ENCODE peak calls at places on chromosomes 16 and 17, in six cellular contexts. One of them, this sample, is unnamed.
A peak's percentile ranks its signal among the peaks of the same experiment; 100 is the strongest.

GRCh38 chr17:40244255-40244654 is 25.2 kb downstream of the WIPF2 start:
- DNase-seq in amniotic stem cell: no peak
- DNase-seq in NCI-H1105 treated with DMSO at 0.1 percent for 48 hours: no peak
- DNase-seq in dorsolateral prefrontal cortex: no peak
- DNase-seq in bronchial epithelial cell: no peak
- DNase-seq in NCI-H774: no peak
- DNase-seq in this sample: no peak

GRCh38 chr16:15610369-15610871 is 32.5 kb downstream of the MARF1 start:
- DNase-seq in dorsolateral prefrontal cortex: no peak
- DNase-seq in amniotic stem cell: no peak
- DNase-seq in NCI-H1105 treated with DMSO at 0.1 percent for 48 hours: no peak
- DNase-seq in bronchial epithelial cell: peak; percentile 7
- DNase-seq in NCI-H774: no peak
- DNase-seq in this sample: no peak

GRCh38 chr16:15494231-15494630 is 59.8 kb downstream of the BMERB1 start:
- DNase-seq in amniotic stem cell: no peak
- DNase-seq in bronchial epithelial cell: no peak
- DNase-seq in NCI-H1105 treated with DMSO at 0.1 percent for 48 hours: no peak
- DNase-seq in NCI-H774: no peak
- DNase-seq in dorsolateral prefrontal cortex: no peak
- DNase-seq in this sample: no peak

GRCh38 chr16:65497571-65497970 is 375.7 kb upstream of the CDH11 start:
- DNase-seq in dorsolateral prefrontal cortex: no peak
- DNase-seq in NCI-H774: no peak
- DNase-seq in amniotic stem cell: no peak
- DNase-seq in bronchial epithelial cell: no peak
- DNase-seq in NCI-H1105 treated with DMSO at 0.1 percent for 48 hours: no peak
- DNase-seq in this sample: no peak

GRCh38 chr16:4918790-4919210 is 18.1 kb downstream of the PPL start:
- DNase-seq in bronchial epithelial cell: peak; percentile 33
- DNase-seq in NCI-H774: no peak
- DNase-seq in NCI-H1105 treated with DMSO at 0.1 percent for 48 hours: no peak
- DNase-seq in dorsolateral prefrontal cortex: no peak
- DNase-seq in amniotic stem cell: no peak
- DNase-seq in this sample: no peak

GRCh38 chr17:58329035-58329807 is 626 bp upstream of the TSPOAP1 start:
- DNase-seq in NCI-H1105 treated with DMSO at 0.1 percent for 48 hours: no peak
- DNase-seq in dorsolateral prefrontal cortex: no peak
- DNase-seq in bronchial epithelial cell: no peak
- DNase-seq in amniotic stem cell: no peak
- DNase-seq in NCI-H774: no peak
- DNase-seq in this sample: peak; percentile 98

GRCh38 chr17:69608808-69609494 is 194.5 kb downstream of the MAP2K6 start:
- DNase-seq in amniotic stem cell: peak; percentile 84
- DNase-seq in NCI-H774: no peak
- DNase-seq in bronchial epithelial cell: peak; percentile 91
- DNase-seq in NCI-H1105 treated with DMSO at 0.1 percent for 48 hours: no peak
- DNase-seq in dorsolateral prefrontal cortex: no peak
- DNase-seq in this sample: no peak

GRCh38 chr17:31497994-31498826 is 106.7 kb downstream of the RAB11FIP4 start:
- DNase-seq in amniotic stem cell: no peak
- DNase-seq in NCI-H774: no peak
- DNase-seq in NCI-H1105 treated with DMSO at 0.1 percent for 48 hours: no peak
- DNase-seq in dorsolateral prefrontal cortex: no peak
- DNase-seq in bronchial epithelial cell: no peak
- DNase-seq in this sample: no peak

GRCh38 chr16:46573008-46573833 is 48.0 kb downstream of the SHCBP1 start:
- DNase-seq in NCI-H1105 treated with DMSO at 0.1 percent for 48 hours: no peak
- DNase-seq in NCI-H774: no peak
- DNase-seq in dorsolateral prefrontal cortex: no peak
- DNase-seq in amniotic stem cell: no peak
- DNase-seq in bronchial epithelial cell: peak; percentile 25
- DNase-seq in this sample: peak; percentile 57

GRCh38 chr17:75843577-75844529 is at the start of gene UNC13D:
- DNase-seq in amniotic stem cell: no peak
- DNase-seq in NCI-H1105 treated with DMSO at 0.1 percent for 48 hours: no peak
- DNase-seq in bronchial epithelial cell: no peak
- DNase-seq in dorsolateral prefrontal cortex: no peak
- DNase-seq in NCI-H774: no peak
- DNase-seq in this sample: peak; percentile 50

GRCh38 chr17:51257150-51258081 is 2.4 kb downstream of the MBTD1 start:
- DNase-seq in dorsolateral prefrontal cortex: no peak
- DNase-seq in amniotic stem cell: no peak
- DNase-seq in bronchial epithelial cell: peak; percentile 17
- DNase-seq in NCI-H774: no peak
- DNase-seq in NCI-H1105 treated with DMSO at 0.1 percent for 48 hours: no peak
- DNase-seq in this sample: no peak

GRCh38 chr17:10081571-10082169 is 116.7 kb downstream of the GAS7 start:
- DNase-seq in NCI-H774: no peak
- DNase-seq in NCI-H1105 treated with DMSO at 0.1 percent for 48 hours: no peak
- DNase-seq in amniotic stem cell: no peak
- DNase-seq in bronchial epithelial cell: no peak
- DNase-seq in dorsolateral prefrontal cortex: no peak
- DNase-seq in this sample: no peak

GRCh38 chr17:45940826-45941225 is 46.5 kb downstream of the MAPT start:
- DNase-seq in dorsolateral prefrontal cortex: peak; percentile 46
- DNase-seq in amniotic stem cell: no peak
- DNase-seq in bronchial epithelial cell: no peak
- DNase-seq in NCI-H774: no peak
- DNase-seq in NCI-H1105 treated with DMSO at 0.1 percent for 48 hours: no peak
- DNase-seq in this sample: no peak

GRCh38 chr17:11986179-11986938 is 10.9 kb downstream of the ZNF18 start:
- DNase-seq in dorsolateral prefrontal cortex: no peak
- DNase-seq in amniotic stem cell: no peak
- DNase-seq in bronchial epithelial cell: no peak
- DNase-seq in NCI-H774: no peak
- DNase-seq in NCI-H1105 treated with DMSO at 0.1 percent for 48 hours: no peak
- DNase-seq in this sample: no peak

GRCh38 chr16:7521834-7522233 is 189.2 kb downstream of the RBFOX1 start:
- DNase-seq in NCI-H774: no peak
- DNase-seq in NCI-H1105 treated with DMSO at 0.1 percent for 48 hours: no peak
- DNase-seq in dorsolateral prefrontal cortex: no peak
- DNase-seq in amniotic stem cell: no peak
- DNase-seq in bronchial epithelial cell: no peak
- DNase-seq in this sample: no peak

GRCh38 chr17:81258292-81258691 is 19.2 kb downstream of the NDUFAF8 start:
- DNase-seq in amniotic stem cell: no peak
- DNase-seq in NCI-H1105 treated with DMSO at 0.1 percent for 48 hours: no peak
- DNase-seq in bronchial epithelial cell: no peak
- DNase-seq in dorsolateral prefrontal cortex: no peak
- DNase-seq in NCI-H774: no peak
- DNase-seq in this sample: no peak

GRCh38 chr17:5118219-5118618 is 2.4 kb downstream of the USP6 start:
- DNase-seq in NCI-H774: no peak
- DNase-seq in bronchial epithelial cell: peak; percentile 8
- DNase-seq in NCI-H1105 treated with DMSO at 0.1 percent for 48 hours: no peak
- DNase-seq in amniotic stem cell: no peak
- DNase-seq in dorsolateral prefrontal cortex: no peak
- DNase-seq in this sample: no peak

GRCh38 chr16:63623551-63624039 is 1498.3 kb downstream of the CDH11 start:
- DNase-seq in NCI-H774: no peak
- DNase-seq in dorsolateral prefrontal cortex: no peak
- DNase-seq in NCI-H1105 treated with DMSO at 0.1 percent for 48 hours: no peak
- DNase-seq in bronchial epithelial cell: no peak
- DNase-seq in amniotic stem cell: no peak
- DNase-seq in this sample: no peak

GRCh38 chr16:31351246-31351936 is 3.6 kb upstream of the ITGAX start:
- DNase-seq in bronchial epithelial cell: no peak
- DNase-seq in dorsolateral prefrontal cortex: no peak
- DNase-seq in NCI-H1105 treated with DMSO at 0.1 percent for 48 hours: no peak
- DNase-seq in amniotic stem cell: no peak
- DNase-seq in NCI-H774: no peak
- DNase-seq in this sample: no peak

GRCh38 chr17:36475346-36475970 is 11.0 kb upstream of the ZNHIT3 start:
- DNase-seq in NCI-H774: peak; percentile 60
- DNase-seq in NCI-H1105 treated with DMSO at 0.1 percent for 48 hours: peak; percentile 13
- DNase-seq in bronchial epithelial cell: no peak
- DNase-seq in dorsolateral prefrontal cortex: peak; percentile 36
- DNase-seq in amniotic stem cell: no peak
- DNase-seq in this sample: no peak

GRCh38 chr16:81522141-81522701 is 77.6 kb downstream of the CMIP start:
- DNase-seq in bronchial epithelial cell: peak; percentile 42
- DNase-seq in NCI-H1105 treated with DMSO at 0.1 percent for 48 hours: no peak
- DNase-seq in NCI-H774: no peak
- DNase-seq in amniotic stem cell: no peak
- DNase-seq in dorsolateral prefrontal cortex: no peak
- DNase-seq in this sample: no peak

GRCh38 chr17:32625971-32626370 is 139.2 kb downstream of the CDK5R1 start:
- DNase-seq in dorsolateral prefrontal cortex: peak; percentile 57
- DNase-seq in NCI-H774: peak; percentile 91
- DNase-seq in amniotic stem cell: no peak
- DNase-seq in bronchial epithelial cell: no peak
- DNase-seq in NCI-H1105 treated with DMSO at 0.1 percent for 48 hours: peak; percentile 78
- DNase-seq in this sample: no peak

GRCh38 chr17:57880086-57880456 is 30.2 kb upstream of the MRPS23 start:
- DNase-seq in NCI-H774: no peak
- DNase-seq in NCI-H1105 treated with DMSO at 0.1 percent for 48 hours: no peak
- DNase-seq in amniotic stem cell: no peak
- DNase-seq in dorsolateral prefrontal cortex: no peak
- DNase-seq in bronchial epithelial cell: peak; percentile 61
- DNase-seq in this sample: no peak

GRCh38 chr16:4909825-4910224 is 27.1 kb downstream of the PPL start:
- DNase-seq in dorsolateral prefrontal cortex: no peak
- DNase-seq in NCI-H1105 treated with DMSO at 0.1 percent for 48 hours: no peak
- DNase-seq in amniotic stem cell: no peak
- DNase-seq in bronchial epithelial cell: no peak
- DNase-seq in NCI-H774: no peak
- DNase-seq in this sample: no peak